ENCODE peak calls at places on chromosomes 11 and 22, in nine cellular contexts. One of them, this sample, is unnamed.

GRCh38 chr11:106391771-106392412 is 314.4 kb downstream of the AASDHPPT start:
- DNase-seq in HS-27A: peak
- DNase-seq in BJ: peak
- DNase-seq in WTC11: no peak
- DNase-seq in pulmonary artery endothelial cell: no peak
- DNase-seq in HCT116: no peak
- DNase-seq in hepatic stellate cell: peak
- DNase-seq in thoracic aorta: no peak
- DNase-seq in EH: peak
- DNase-seq in this sample: peak

GRCh38 chr22:37401401-37401859 is 25.8 kb downstream of the ELFN2 start:
- DNase-seq in HCT116: no peak
- DNase-seq in pulmonary artery endothelial cell: no peak
- DNase-seq in EH: no peak
- DNase-seq in BJ: no peak
- DNase-seq in WTC11: no peak
- DNase-seq in hepatic stellate cell: no peak
- DNase-seq in HS-27A: no peak
- DNase-seq in thoracic aorta: no peak
- DNase-seq in this sample: no peak

GRCh38 chr22:39253427-39254070 is 8.8 kb upstream of the PDGFB start:
- DNase-seq in EH: peak
- DNase-seq in HCT116: peak
- DNase-seq in thoracic aorta: peak
- DNase-seq in BJ: peak
- DNase-seq in HS-27A: peak
- DNase-seq in WTC11: no peak
- DNase-seq in pulmonary artery endothelial cell: peak
- DNase-seq in hepatic stellate cell: peak
- DNase-seq in this sample: peak

GRCh38 chr11:13317293-13318080 is 39.9 kb downstream of the BMAL1 start:
- DNase-seq in WTC11: no peak
- DNase-seq in EH: no peak
- DNase-seq in thoracic aorta: no peak
- DNase-seq in pulmonary artery endothelial cell: no peak
- DNase-seq in BJ: no peak
- DNase-seq in HS-27A: no peak
- DNase-seq in hepatic stellate cell: no peak
- DNase-seq in HCT116: no peak
- DNase-seq in this sample: peak

GRCh38 chr11:12674936-12675696 is 895 bp downstream of the TEAD1 start:
- DNase-seq in BJ: no peak
- DNase-seq in EH: peak
- DNase-seq in hepatic stellate cell: no peak
- DNase-seq in HS-27A: no peak
- DNase-seq in thoracic aorta: no peak
- DNase-seq in pulmonary artery endothelial cell: no peak
- DNase-seq in HCT116: no peak
- DNase-seq in WTC11: peak
- DNase-seq in this sample: no peak

GRCh38 chr11:121328213-121328966 is 35.8 kb downstream of the SC5D start:
- DNase-seq in HS-27A: no peak
- DNase-seq in hepatic stellate cell: no peak
- DNase-seq in pulmonary artery endothelial cell: no peak
- DNase-seq in BJ: no peak
- DNase-seq in thoracic aorta: no peak
- DNase-seq in EH: no peak
- DNase-seq in WTC11: no peak
- DNase-seq in HCT116: no peak
- DNase-seq in this sample: no peak

GRCh38 chr11:18295316-18295715 is 26.6 kb downstream of the HPS5 start:
- DNase-seq in WTC11: no peak
- DNase-seq in HS-27A: no peak
- DNase-seq in hepatic stellate cell: no peak
- DNase-seq in thoracic aorta: no peak
- DNase-seq in HCT116: no peak
- DNase-seq in EH: no peak
- DNase-seq in BJ: no peak
- DNase-seq in pulmonary artery endothelial cell: no peak
- DNase-seq in this sample: no peak

GRCh38 chr22:46501701-46502100 is 35.7 kb downstream of the CELSR1 start:
- DNase-seq in pulmonary artery endothelial cell: peak
- DNase-seq in BJ: peak
- DNase-seq in WTC11: no peak
- DNase-seq in EH: peak
- DNase-seq in hepatic stellate cell: peak
- DNase-seq in HCT116: no peak
- DNase-seq in thoracic aorta: no peak
- DNase-seq in HS-27A: no peak
- DNase-seq in this sample: no peak

GRCh38 chr11:35918716-35919115 is 25.1 kb upstream of the LDLRAD3 start:
- DNase-seq in BJ: no peak
- DNase-seq in pulmonary artery endothelial cell: no peak
- DNase-seq in hepatic stellate cell: no peak
- DNase-seq in HS-27A: no peak
- DNase-seq in HCT116: no peak
- DNase-seq in thoracic aorta: no peak
- DNase-seq in EH: no peak
- DNase-seq in WTC11: no peak
- DNase-seq in this sample: no peak

GRCh38 chr11:70210051-70210501 is 7.0 kb downstream of the FADD start:
- DNase-seq in EH: peak
- DNase-seq in pulmonary artery endothelial cell: no peak
- DNase-seq in HCT116: no peak
- DNase-seq in WTC11: no peak
- DNase-seq in BJ: no peak
- DNase-seq in HS-27A: no peak
- DNase-seq in hepatic stellate cell: peak
- DNase-seq in thoracic aorta: no peak
- DNase-seq in this sample: no peak

GRCh38 chr11:128518493-128519207 is 68.7 kb downstream of the ETS1 start:
- DNase-seq in pulmonary artery endothelial cell: no peak
- DNase-seq in HS-27A: no peak
- DNase-seq in thoracic aorta: no peak
- DNase-seq in HCT116: no peak
- DNase-seq in hepatic stellate cell: no peak
- DNase-seq in EH: peak
- DNase-seq in WTC11: no peak
- DNase-seq in BJ: no peak
- DNase-seq in this sample: no peak

GRCh38 chr11:3000032-3000961 is 8.2 kb upstream of the NAP1L4 start:
- DNase-seq in thoracic aorta: no peak
- DNase-seq in WTC11: no peak
- DNase-seq in pulmonary artery endothelial cell: peak
- DNase-seq in HS-27A: no peak
- DNase-seq in EH: peak
- DNase-seq in hepatic stellate cell: no peak
- DNase-seq in BJ: no peak
- DNase-seq in HCT116: no peak
- DNase-seq in this sample: no peak

GRCh38 chr22:31695423-31695822 is 33.4 kb upstream of the PISD start:
- DNase-seq in hepatic stellate cell: no peak
- DNase-seq in BJ: no peak
- DNase-seq in HS-27A: no peak
- DNase-seq in HCT116: no peak
- DNase-seq in pulmonary artery endothelial cell: no peak
- DNase-seq in EH: no peak
- DNase-seq in WTC11: no peak
- DNase-seq in thoracic aorta: no peak
- DNase-seq in this sample: no peak

GRCh38 chr22:42343136-42343484 is 72.7 kb upstream of the TCF20 start:
- DNase-seq in HCT116: no peak
- DNase-seq in hepatic stellate cell: no peak
- DNase-seq in BJ: no peak
- DNase-seq in WTC11: no peak
- DNase-seq in EH: no peak
- DNase-seq in HS-27A: no peak
- DNase-seq in thoracic aorta: no peak
- DNase-seq in pulmonary artery endothelial cell: no peak
- DNase-seq in this sample: no peak

GRCh38 chr11:119671048-119671447 is 58.0 kb downstream of the NECTIN1 start:
- DNase-seq in thoracic aorta: no peak
- DNase-seq in EH: peak
- DNase-seq in pulmonary artery endothelial cell: peak
- DNase-seq in HS-27A: no peak
- DNase-seq in hepatic stellate cell: peak
- DNase-seq in WTC11: no peak
- DNase-seq in BJ: peak
- DNase-seq in HCT116: no peak
- DNase-seq in this sample: peak

GRCh38 chr11:47981667-47982404 is 1.5 kb downstream of the PTPRJ start:
- DNase-seq in HCT116: no peak
- DNase-seq in BJ: no peak
- DNase-seq in thoracic aorta: no peak
- DNase-seq in EH: no peak
- DNase-seq in WTC11: no peak
- DNase-seq in pulmonary artery endothelial cell: no peak
- DNase-seq in HS-27A: no peak
- DNase-seq in hepatic stellate cell: no peak
- DNase-seq in this sample: no peak

GRCh38 chr11:1118755-1119275 is 38.9 kb upstream of the MUC5AC start:
- DNase-seq in WTC11: no peak
- DNase-seq in HCT116: no peak
- DNase-seq in BJ: no peak
- DNase-seq in hepatic stellate cell: no peak
- DNase-seq in thoracic aorta: no peak
- DNase-seq in HS-27A: no peak
- DNase-seq in EH: no peak
- DNase-seq in pulmonary artery endothelial cell: no peak
- DNase-seq in this sample: no peak

GRCh38 chr22:21641417-21641794 is 696 bp upstream of the SDF2L1 start:
- DNase-seq in hepatic stellate cell: peak
- DNase-seq in HS-27A: no peak
- DNase-seq in BJ: no peak
- DNase-seq in HCT116: no peak
- DNase-seq in EH: peak
- DNase-seq in pulmonary artery endothelial cell: no peak
- DNase-seq in WTC11: no peak
- DNase-seq in thoracic aorta: no peak
- DNase-seq in this sample: no peak

GRCh38 chr11:28976012-28976800 is 868.0 kb downstream of the METTL15 start:
- DNase-seq in pulmonary artery endothelial cell: no peak
- DNase-seq in HS-27A: no peak
- DNase-seq in thoracic aorta: no peak
- DNase-seq in HCT116: no peak
- DNase-seq in EH: no peak
- DNase-seq in BJ: no peak
- DNase-seq in WTC11: no peak
- DNase-seq in hepatic stellate cell: no peak
- DNase-seq in this sample: no peak

GRCh38 chr11:107177106-107177477 is 158.8 kb upstream of the GUCY1A2 start:
- DNase-seq in thoracic aorta: no peak
- DNase-seq in HCT116: no peak
- DNase-seq in hepatic stellate cell: no peak
- DNase-seq in pulmonary artery endothelial cell: no peak
- DNase-seq in EH: no peak
- DNase-seq in WTC11: no peak
- DNase-seq in HS-27A: no peak
- DNase-seq in BJ: no peak
- DNase-seq in this sample: no peak

GRCh38 chr11:10155793-10156490 is 138.1 kb downstream of the SBF2 start:
- DNase-seq in EH: no peak
- DNase-seq in WTC11: peak
- DNase-seq in BJ: no peak
- DNase-seq in HCT116: peak
- DNase-seq in hepatic stellate cell: no peak
- DNase-seq in HS-27A: no peak
- DNase-seq in pulmonary artery endothelial cell: no peak
- DNase-seq in thoracic aorta: no peak
- DNase-seq in this sample: no peak

GRCh38 chr22:41687901-41688364 is 734 bp downstream of the SNU13 start:
- DNase-seq in hepatic stellate cell: peak
- DNase-seq in pulmonary artery endothelial cell: no peak
- DNase-seq in HCT116: no peak
- DNase-seq in EH: peak
- DNase-seq in BJ: no peak
- DNase-seq in HS-27A: no peak
- DNase-seq in WTC11: no peak
- DNase-seq in thoracic aorta: no peak
- DNase-seq in this sample: no peak

GRCh38 chr11:32279672-32280071 is 155.7 kb downstream of the WT1 start:
- DNase-seq in pulmonary artery endothelial cell: no peak
- DNase-seq in BJ: no peak
- DNase-seq in hepatic stellate cell: no peak
- DNase-seq in HS-27A: no peak
- DNase-seq in EH: no peak
- DNase-seq in WTC11: no peak
- DNase-seq in HCT116: no peak
- DNase-seq in thoracic aorta: no peak
- DNase-seq in this sample: no peak

GRCh38 chr22:26957176-26957575 is 299.8 kb downstream of the MIAT start:
- DNase-seq in thoracic aorta: no peak
- DNase-seq in hepatic stellate cell: no peak
- DNase-seq in pulmonary artery endothelial cell: no peak
- DNase-seq in BJ: no peak
- DNase-seq in HCT116: no peak
- DNase-seq in HS-27A: no peak
- DNase-seq in EH: no peak
- DNase-seq in WTC11: no peak
- DNase-seq in this sample: no peak

GRCh38 chr22:17817079-17817478 is 42.8 kb upstream of the BID start:
- DNase-seq in EH: no peak
- DNase-seq in pulmonary artery endothelial cell: no peak
- DNase-seq in WTC11: no peak
- DNase-seq in BJ: no peak
- DNase-seq in thoracic aorta: no peak
- DNase-seq in hepatic stellate cell: no peak
- DNase-seq in HS-27A: no peak
- DNase-seq in HCT116: no peak
- DNase-seq in this sample: no peak

GRCh38 chr22:40782521-40782920 is 36.6 kb downstream of the SLC25A17 start:
- DNase-seq in HS-27A: no peak
- DNase-seq in hepatic stellate cell: no peak
- DNase-seq in EH: no peak
- DNase-seq in BJ: no peak
- DNase-seq in thoracic aorta: no peak
- DNase-seq in pulmonary artery endothelial cell: no peak
- DNase-seq in HCT116: no peak
- DNase-seq in WTC11: no peak
- DNase-seq in this sample: no peak

GRCh38 chr22:17570851-17571631 is 7.7 kb downstream of the SLC25A18 start:
- DNase-seq in HCT116: no peak
- DNase-seq in EH: peak
- DNase-seq in BJ: peak
- DNase-seq in thoracic aorta: peak
- DNase-seq in pulmonary artery endothelial cell: no peak
- DNase-seq in hepatic stellate cell: peak
- DNase-seq in HS-27A: no peak
- DNase-seq in WTC11: no peak
- DNase-seq in this sample: no peak

GRCh38 chr22:40491990-40492631 is 121.7 kb downstream of the SGSM3 start:
- DNase-seq in WTC11: no peak
- DNase-seq in EH: peak
- DNase-seq in HS-27A: no peak
- DNase-seq in pulmonary artery endothelial cell: no peak
- DNase-seq in thoracic aorta: no peak
- DNase-seq in HCT116: no peak
- DNase-seq in BJ: no peak
- DNase-seq in hepatic stellate cell: no peak
- DNase-seq in this sample: no peak

GRCh38 chr11:12222099-12222751 is 111.8 kb downstream of the MICAL2 start:
- DNase-seq in EH: no peak
- DNase-seq in hepatic stellate cell: no peak
- DNase-seq in BJ: no peak
- DNase-seq in thoracic aorta: no peak
- DNase-seq in HS-27A: no peak
- DNase-seq in WTC11: no peak
- DNase-seq in pulmonary artery endothelial cell: no peak
- DNase-seq in HCT116: no peak
- DNase-seq in this sample: no peak

GRCh38 chr11:1112351-1113191 is 37.9 kb downstream of the MUC2 start:
- DNase-seq in hepatic stellate cell: no peak
- DNase-seq in thoracic aorta: no peak
- DNase-seq in HCT116: no peak
- DNase-seq in EH: no peak
- DNase-seq in BJ: no peak
- DNase-seq in WTC11: peak
- DNase-seq in pulmonary artery endothelial cell: no peak
- DNase-seq in HS-27A: no peak
- DNase-seq in this sample: no peak

GRCh38 chr22:32618461-32619140 is 144.0 kb downstream of the FBXO7 start:
- DNase-seq in thoracic aorta: no peak
- DNase-seq in WTC11: no peak
- DNase-seq in BJ: no peak
- DNase-seq in HCT116: no peak
- DNase-seq in EH: no peak
- DNase-seq in HS-27A: no peak
- DNase-seq in pulmonary artery endothelial cell: no peak
- DNase-seq in hepatic stellate cell: no peak
- DNase-seq in this sample: no peak

This sample was measured in HFF-Myc.